ENCODE peak calls at places on chromosomes 16 and 17, in seven cellular contexts. T, C, E, V, L, P and H are unnamed samples.

GRCh38 chr17:37791434-37791833 is 46.6 kb upstream of the HNF1B start:
- DNase-seq in V (no peak), P (no peak), C (no peak), E (peak; percentile 23), T (no peak), L (peak; percentile 51), H (peak; percentile 23)

GRCh38 chr17:72123964-72124791 is 3.4 kb downstream of the SOX9 start:
- DNase-seq in V (no peak), T (no peak), L (no peak), C (no peak), P (no peak), E (no peak), H (peak; percentile 49)

GRCh38 chr16:56848955-56849689 is 15.9 kb upstream of the SLC12A3 start:
- DNase-seq in L (peak; percentile 78), C (no peak), T (peak; percentile 20), P (no peak), E (no peak), V (no peak), H (peak; percentile 69)

GRCh38 chr17:689556-690247 is 24.9 kb downstream of the VPS53 start:
- DNase-seq in P (no peak), E (no peak), T (no peak), L (no peak), V (no peak), C (no peak), H (no peak)

GRCh38 chr16:23274968-23275367 is 27.1 kb upstream of the SCNN1B start:
- DNase-seq in T (no peak), P (no peak), V (no peak), L (no peak), C (no peak), E (no peak), H (no peak)

GRCh38 chr17:10082795-10083194 is 115.6 kb downstream of the GAS7 start:
- DNase-seq in E (no peak), T (no peak), C (no peak), P (no peak), V (no peak), L (no peak), H (no peak)

GRCh38 chr16:2493608-2494007 is 18.7 kb downstream of the TBC1D24 start:
- DNase-seq in V (no peak), C (no peak), P (no peak), L (no peak), E (no peak), T (no peak), H (no peak)

GRCh38 chr16:13421726-13422125 is 498.2 kb upstream of the ERCC4 start:
- DNase-seq in V (no peak), L (no peak), C (no peak), E (no peak), P (no peak), T (no peak), H (no peak)

GRCh38 chr16:59259074-59259963 is 525.2 kb upstream of the GOT2 start:
- DNase-seq in L (no peak), V (no peak), C (no peak), T (no peak), E (no peak), P (no peak), H (no peak)

GRCh38 chr16:19382887-19383816 is 34.5 kb upstream of the TMC5 start:
- DNase-seq in E (peak; percentile 13), C (no peak), T (no peak), V (no peak), P (no peak), L (no peak), H (no peak)

GRCh38 chr17:65064452-65065019 is 8.0 kb upstream of the GNA13 start:
- DNase-seq in V (no peak), C (no peak), P (no peak), L (peak; percentile 88), T (no peak), E (peak; percentile 62), H (no peak)

GRCh38 chr16:20763461-20764232 is at the start of gene ACSM3:
- DNase-seq in C (peak; percentile 92), V (peak; percentile 37), L (peak; percentile 76), E (peak; percentile 90), P (no peak), T (peak; percentile 50), H (peak; percentile 61)

GRCh38 chr17:21375757-21376584 is at the start of gene KCNJ12:
- DNase-seq in T (no peak), V (no peak), E (peak; percentile 39), P (peak; percentile 71), C (no peak), L (no peak), H (peak; percentile 38)

DNA sequence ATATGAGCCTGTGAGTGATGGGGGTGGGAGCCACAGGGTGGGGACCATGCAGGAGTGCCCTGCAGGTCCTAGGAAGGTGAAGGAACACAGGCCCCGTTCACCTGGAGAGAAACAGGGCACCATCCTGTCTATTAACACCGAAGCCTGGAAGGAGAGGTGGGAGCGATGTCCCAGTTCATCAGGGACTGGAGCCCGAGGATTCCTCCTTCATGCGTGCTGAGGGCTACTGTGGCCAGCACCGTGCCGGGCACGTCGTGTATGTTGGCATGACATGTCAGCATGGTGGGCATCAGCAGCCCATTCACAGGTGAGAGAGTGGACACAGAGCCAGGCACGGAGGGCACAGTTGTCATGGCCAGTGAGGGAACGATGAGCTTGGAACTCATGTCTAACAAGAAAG is 1.4 kb downstream of the WFIKKN2 start:
- DNase-seq in L (no peak), T (no peak), C (no peak), E (no peak), V (no peak), P (no peak), H (no peak)
- H3K4me3 ChIP-seq in L (no peak overlapping the region), T (no peak overlapping the region), C (no peak overlapping the region), E (no peak overlapping the region), V (no peak overlapping the region), P (no peak overlapping the region), H (no peak overlapping the region)

DNA sequence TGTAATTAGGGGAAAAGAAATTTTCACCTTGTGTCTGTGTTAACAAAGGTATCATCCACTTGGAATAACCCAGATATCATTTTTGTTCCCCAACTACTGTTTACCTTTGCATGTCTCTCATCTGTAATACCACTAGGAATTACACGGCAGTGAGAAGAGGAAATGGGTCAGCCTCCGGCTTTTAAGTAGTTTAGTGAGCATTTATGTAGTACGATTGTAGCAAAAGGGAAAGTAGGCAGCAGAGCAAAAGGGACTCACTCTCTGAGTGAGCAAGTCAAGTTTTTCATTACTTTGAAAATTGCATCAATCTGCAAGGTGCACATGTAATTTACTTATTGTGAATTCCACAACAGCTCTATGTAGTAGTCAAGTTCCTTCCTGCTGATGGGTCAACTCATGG is 11.2 kb downstream of the PHF12 start:
- DNase-seq in V (no peak), C (no peak), E (no peak), L (no peak), T (no peak), P (no peak), H (no peak)
- H3K4me1 ChIP-seq in V (peaks cover 57% of the 10 kb centered on the region), C (peaks cover 95% of the 10 kb centered on the region), E (peaks cover 6% of the 10 kb centered on the region), L (peaks cover 23% of the 10 kb centered on the region), T (peaks cover 5% of the 10 kb centered on the region), P (peaks cover 98% of the 10 kb centered on the region), H (peaks cover 21% of the 10 kb centered on the region)

DNA sequence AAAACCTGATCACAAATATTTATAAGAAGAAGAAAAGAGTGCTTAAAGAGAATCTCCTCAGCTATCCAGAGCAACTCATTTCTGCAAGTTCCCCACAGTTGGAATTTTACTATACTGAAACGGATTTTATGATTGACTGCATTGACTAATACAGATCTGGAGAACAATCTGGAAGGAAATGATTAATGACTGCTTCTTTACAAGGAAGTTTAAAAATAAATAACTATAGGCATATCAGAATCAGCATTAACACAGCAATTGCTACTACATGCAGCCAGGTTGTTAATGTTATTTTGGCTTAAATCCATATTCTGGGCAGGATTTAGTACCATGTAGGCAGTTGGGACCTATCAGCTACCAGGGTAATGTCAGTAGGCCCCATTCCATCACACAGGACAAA is 4.0 kb downstream of the SKAP1 start:
- DNase-seq in C (no peak), P (no peak), T (no peak), V (no peak), L (no peak), E (no peak), H (no peak)
- H3K36me3 ChIP-seq in C (no peaks in the 10 kb centered on the region), P (no peaks in the 10 kb centered on the region), T (no peaks in the 10 kb centered on the region), V (no peaks in the 10 kb centered on the region), L (no peaks in the 10 kb centered on the region), E (no peaks in the 10 kb centered on the region), H (no peaks in the 10 kb centered on the region)

DNA sequence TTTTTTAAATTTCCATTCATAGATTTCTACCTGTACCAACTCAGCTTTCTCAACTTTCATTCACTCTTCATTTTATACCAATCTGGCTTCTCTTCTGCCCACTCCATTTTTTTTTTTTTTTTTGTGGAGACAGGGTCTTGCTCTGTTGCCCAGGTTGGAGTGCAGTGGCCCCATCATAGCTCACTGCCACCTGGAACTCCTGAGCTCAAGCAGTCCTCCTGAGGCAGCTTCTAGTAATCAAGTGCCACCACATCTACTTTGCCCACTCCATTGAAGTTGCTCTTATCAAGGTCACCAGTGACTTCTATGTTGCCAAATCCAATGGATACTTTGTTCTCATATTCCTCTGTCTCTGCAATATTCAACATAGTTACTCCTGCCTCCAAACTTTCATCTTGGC is 1.7 kb downstream of the SUPT6H start:
- DNase-seq in L (no peak), E (no peak), V (no peak), P (no peak), C (no peak), T (no peak), H (no peak)
- H3K4me3 ChIP-seq in L (no peak overlapping the region), E (no peak overlapping the region), V (no peak overlapping the region), P (peak overlapping the region; percentile 89), C (no peak overlapping the region), T (no peak overlapping the region), H (no peak overlapping the region)

GRCh38 chr17:3682033-3682432 is 13.4 kb downstream of the EMC6 start:
- DNase-seq in P (no peak), C (no peak), L (no peak), V (no peak), E (no peak), T (no peak), H (no peak)
- H3K4me1 ChIP-seq in P (no peaks in the 10 kb centered on the region), C (no peaks in the 10 kb centered on the region), L (no peaks in the 10 kb centered on the region), V (no peaks in the 10 kb centered on the region), E (no peaks in the 10 kb centered on the region), T (no peaks in the 10 kb centered on the region), H (no peaks in the 10 kb centered on the region)

GRCh38 chr16:31186176-31186575 is 6.2 kb downstream of the FUS start:
- DNase-seq in V (no peak), P (no peak), L (no peak), E (no peak), C (no peak), T (no peak), H (no peak)

GRCh38 chr16:31186930-31187807 is 7.2 kb downstream of the FUS start:
- DNase-seq in L (no peak), E (no peak), C (no peak), V (no peak), T (no peak), P (no peak), H (no peak)

GRCh38 chr16:31185339-31185738 is 5.4 kb downstream of the FUS start:
- DNase-seq in T (no peak), V (no peak), L (no peak), E (no peak), C (no peak), P (no peak), H (no peak)

GRCh38 chr16:31183432-31184428 is 3.8 kb downstream of the FUS start:
- DNase-seq in P (no peak), T (no peak), V (no peak), L (no peak), C (no peak), E (no peak), H (no peak)

DNA sequence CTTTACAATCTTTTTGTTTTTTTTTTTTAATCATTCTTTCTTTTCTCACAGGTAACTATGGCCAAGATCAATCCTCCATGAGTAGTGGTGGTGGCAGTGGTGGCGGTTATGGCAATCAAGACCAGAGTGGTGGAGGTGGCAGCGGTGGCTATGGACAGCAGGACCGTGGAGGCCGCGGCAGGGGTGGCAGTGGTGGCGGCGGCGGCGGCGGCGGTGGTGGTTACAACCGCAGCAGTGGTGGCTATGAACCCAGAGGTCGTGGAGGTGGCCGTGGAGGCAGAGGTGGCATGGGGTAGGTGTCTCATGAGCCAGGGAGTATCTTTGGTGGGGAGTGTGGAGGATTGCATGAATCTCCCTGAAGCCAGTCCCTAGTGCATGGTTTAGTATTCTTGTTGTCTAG is 4.9 kb downstream of the FUS start:
- DNase-seq in C (no peak), V (no peak), L (no peak), T (no peak), P (no peak), E (no peak), H (no peak)
- H3K36me3 ChIP-seq in C (peaks cover 77% of the 10 kb centered on the region), V (peaks cover 71% of the 10 kb centered on the region), L (peaks cover 72% of the 10 kb centered on the region), T (no peaks in the 10 kb centered on the region), P (peaks cover 76% of the 10 kb centered on the region), E (peaks cover 4% of the 10 kb centered on the region), H (peaks cover 73% of the 10 kb centered on the region)